ENCODE peak calls at places on chromosomes 4 and X, in four cellular contexts. C is cardiac fibroblast, I is RPMI7951, L is upper lobe of right lung. B is an unnamed sample.

GRCh38 chrX:83916525-83916924 is 55.6 kb downstream of the CYLC1 start:
- DNase-seq in C (no peak), I (no peak), L (no peak), B (no peak)

GRCh38 chrX:68832101-68832416 is 3.2 kb downstream of the EFNB1 start:
- DNase-seq in C (peak; percentile 78), I (peak; percentile 63), L (peak; percentile 72), B (peak; percentile 75)

GRCh38 chrX:13223868-13224555 is 95.8 kb downstream of the ATXN3L start:
- DNase-seq in C (peak; percentile 91), I (peak; percentile 97), L (no peak), B (no peak)

GRCh38 chr4:46922205-46922604 is 13.2 kb upstream of the COX7B2 start:
- DNase-seq in C (no peak), I (no peak), L (no peak), B (no peak)

GRCh38 chr4:59612235-59612634 is 1587.9 kb upstream of the ADGRL3 start:
- DNase-seq in C (peak; percentile 49), I (peak; percentile 11), L (no peak), B (no peak)

GRCh38 chr4:129362685-129363274 is 266.8 kb downstream of the C4orf33 start:
- DNase-seq in C (peak; percentile 83), I (peak; percentile 51), L (no peak), B (no peak)

GRCh38 chrX:155048997-155049619 is 21.8 kb downstream of the CMC4 start:
- DNase-seq in C (peak; percentile 73), I (peak; percentile 32), L (no peak), B (no peak)

GRCh38 chr4:146654976-146655761 is 16.5 kb downstream of the POU4F2 start:
- DNase-seq in C (peak; percentile 34), I (no peak), L (peak; percentile 61), B (no peak)

GRCh38 chrX:36856849-36857248 is 151.3 kb upstream of the FAM47C start:
- DNase-seq in C (no peak), I (peak; percentile 0), L (no peak), B (no peak)